ENCODE peak calls at places on chromosomes 13 and 19, in ten cellular contexts. B is stimulated activated CD4-positive, alpha-beta T cell treated with anti-CD3 and anti-CD28 coated beads, Interleukin-2, amount 100 ng/mL, for 48 hours; F is T-cell; X is Daoy; I is mesenchymal stem cell; U is AG09319; W is iris pigment epithelial cell; Y is GOT3; Z is foreskin fibroblast; K is posterior cingulate gyrus. H is an unnamed sample.

GRCh38 chr13:41562083-41562482 is 104.7 kb downstream of the RGCC start:
- DNase-seq in W (peak), Y (no peak), Z (peak), F (no peak), B (no peak), X (peak), I (peak), U (peak), K (peak), H (peak)

GRCh38 chr19:2231621-2232221 is 4.4 kb downstream of the PLEKHJ1 start:
- DNase-seq in I (no peak), Z (peak), U (no peak), W (no peak), K (peak), Y (no peak), F (no peak), B (no peak), X (no peak), H (no peak)

GRCh38 chr13:20492641-20493040 is 33.0 kb downstream of the CRYL1 start:
- DNase-seq in U (peak), B (peak), F (peak), X (peak), Y (no peak), I (peak), W (peak), K (no peak), Z (peak), H (peak)

GRCh38 chr19:6481541-6482342 is at the start of gene DENND1C:
- DNase-seq in Y (no peak), W (no peak), K (peak), Z (no peak), B (peak), I (no peak), X (peak), F (peak), U (no peak), H (no peak)

GRCh38 chr13:41306271-41307150 is 4.6 kb upstream of the NAA16 start:
- DNase-seq in W (peak), K (no peak), X (no peak), Y (no peak), B (no peak), I (no peak), U (peak), F (no peak), Z (no peak), H (peak)

GRCh38 chr19:38388310-38389100 is at the start of gene SPRED3:
- DNase-seq in F (no peak), U (no peak), Y (no peak), I (no peak), Z (peak), K (peak), B (no peak), W (peak), X (peak), H (peak)

GRCh38 chr13:101019126-101019525 is 344.5 kb upstream of the TMTC4 start:
- DNase-seq in Z (peak), X (no peak), Y (no peak), W (peak), B (no peak), U (no peak), I (no peak), F (no peak), K (no peak), H (no peak)

GRCh38 chr13:75316427-75316826 is 165.5 kb downstream of the TBC1D4 start:
- DNase-seq in K (no peak), U (no peak), X (no peak), Z (peak), B (no peak), F (no peak), W (peak), I (peak), Y (no peak), H (peak)

GRCh38 chr13:84684804-84685203 is 802.5 kb upstream of the SLITRK1 start:
- DNase-seq in B (no peak), I (no peak), Z (no peak), W (no peak), U (no peak), K (no peak), X (no peak), F (no peak), Y (no peak), H (no peak)

GRCh38 chr13:49869514-49869913 is 66.6 kb downstream of the SPRYD7 start:
- DNase-seq in Y (no peak), I (peak), W (peak), U (no peak), X (peak), K (no peak), Z (peak), B (no peak), F (no peak), H (peak)

GRCh38 chr19:13978721-13979191 is 26.4 kb downstream of the DCAF15 start:
- DNase-seq in B (no peak), F (no peak), K (no peak), Y (no peak), W (no peak), Z (peak), X (no peak), U (no peak), I (peak), H (no peak)

GRCh38 chr19:5271145-5271544 is 69.5 kb downstream of the PTPRS start:
- DNase-seq in Y (no peak), Z (no peak), I (peak), W (no peak), K (no peak), F (no peak), X (no peak), U (no peak), B (no peak), H (no peak)

GRCh38 chr13:113802090-113802531 is 43.1 kb downstream of the TMEM255B start:
- DNase-seq in K (no peak), U (peak), W (peak), Z (peak), Y (no peak), I (peak), F (no peak), X (peak), B (no peak), H (peak)

H was measured in fibroblast of villous mesenchyme.